ENCODE peak calls at places on chromosomes 12 and 14, in five cellular contexts. One of them, this sample, is unnamed.

GRCh38 chr12:123085730-123086487 is 65.0 kb downstream of the PITPNM2 start:
- DNase-seq in SK-N-SH: peak
- DNase-seq in transverse colon: peak
- DNase-seq in sigmoid colon: no peak
- DNase-seq in A549: peak
- DNase-seq in this sample: peak

GRCh38 chr14:69663322-69663686 is 51.9 kb downstream of the SUSD6 start:
- DNase-seq in SK-N-SH: no peak
- DNase-seq in transverse colon: no peak
- DNase-seq in sigmoid colon: peak
- DNase-seq in A549: no peak
- DNase-seq in this sample: no peak

GRCh38 chr12:31245822-31246469 is 80.0 kb downstream of the SINHCAF start:
- DNase-seq in SK-N-SH: no peak
- DNase-seq in transverse colon: no peak
- DNase-seq in sigmoid colon: no peak
- DNase-seq in A549: peak
- DNase-seq in this sample: no peak

GRCh38 chr14:106087855-106088254 is 561.5 kb downstream of the TMEM121 start:
- DNase-seq in SK-N-SH: no peak
- DNase-seq in transverse colon: no peak
- DNase-seq in sigmoid colon: no peak
- DNase-seq in A549: no peak
- DNase-seq in this sample: no peak

GRCh38 chr12:63064080-63064479 is 86.9 kb downstream of the AVPR1A start:
- DNase-seq in SK-N-SH: no peak
- DNase-seq in transverse colon: no peak
- DNase-seq in sigmoid colon: no peak
- DNase-seq in A549: no peak
- DNase-seq in this sample: no peak

GRCh38 chr14:99819514-99819913 is 26.3 kb downstream of the EML1 start:
- DNase-seq in SK-N-SH: no peak
- DNase-seq in transverse colon: no peak
- DNase-seq in sigmoid colon: peak
- DNase-seq in A549: no peak
- DNase-seq in this sample: no peak

GRCh38 chr14:71582705-71583104 is 349.5 kb upstream of the RGS6 start:
- DNase-seq in SK-N-SH: no peak
- DNase-seq in transverse colon: no peak
- DNase-seq in sigmoid colon: no peak
- DNase-seq in A549: no peak
- DNase-seq in this sample: no peak

GRCh38 chr12:1797011-1797901 is 23.1 kb upstream of the LRTM2 start:
- DNase-seq in SK-N-SH: peak
- DNase-seq in transverse colon: peak
- DNase-seq in sigmoid colon: peak
- DNase-seq in A549: no peak
- DNase-seq in this sample: peak

GRCh38 chr12:121781751-121782615 is 11.5 kb downstream of the RHOF start:
- DNase-seq in SK-N-SH: no peak
- DNase-seq in transverse colon: no peak
- DNase-seq in sigmoid colon: no peak
- DNase-seq in A549: no peak
- DNase-seq in this sample: peak

GRCh38 chr12:93167841-93168492 is 209.8 kb upstream of the NUDT4 start:
- DNase-seq in SK-N-SH: no peak
- DNase-seq in transverse colon: peak
- DNase-seq in sigmoid colon: no peak
- DNase-seq in A549: no peak
- DNase-seq in this sample: peak

GRCh38 chr12:54187075-54187474 is 1.7 kb downstream of the SMUG1 start:
- DNase-seq in SK-N-SH: no peak
- DNase-seq in transverse colon: no peak
- DNase-seq in sigmoid colon: no peak
- DNase-seq in A549: no peak
- DNase-seq in this sample: no peak
- TF ChIP-seq EP300 in SK-N-SH: no peak
- TF ChIP-seq EP300 in transverse colon: no peak
- TF ChIP-seq EP300 in sigmoid colon: no peak
- TF ChIP-seq EP300 in A549: no peak
- TF ChIP-seq EP300 in this sample: no peak

DNA sequence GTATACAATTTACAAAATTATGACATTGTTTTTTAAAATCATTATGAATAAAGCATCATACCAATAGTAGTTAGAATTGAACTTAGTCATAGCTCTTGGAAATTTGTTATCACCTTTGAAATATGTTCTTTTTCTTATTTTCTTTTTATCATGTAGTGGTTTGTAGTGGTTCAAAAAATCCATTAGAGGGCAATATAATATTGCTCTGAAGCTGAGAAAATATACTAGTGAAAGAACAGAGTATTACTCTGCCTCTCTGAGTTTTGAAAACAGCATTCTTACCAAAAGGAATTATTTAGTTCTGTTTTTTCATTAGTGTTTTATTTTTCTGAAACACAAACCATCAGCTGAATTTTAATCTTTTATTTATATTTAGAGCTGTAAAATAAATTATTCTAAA is 76.2 kb downstream of the PDZRN4 start:
- DNase-seq in SK-N-SH: peak
- DNase-seq in transverse colon: no peak
- DNase-seq in sigmoid colon: no peak
- DNase-seq in A549: peak
- DNase-seq in this sample: no peak
- TF ChIP-seq CTCF in SK-N-SH: peak
- TF ChIP-seq CTCF in transverse colon: no peak
- TF ChIP-seq CTCF in sigmoid colon: peak
- TF ChIP-seq CTCF in A549: peak
- TF ChIP-seq CTCF in this sample: no peak

GRCh38 chr12:4653257-4653656 is 4.3 kb downstream of the NDUFA9 start:
- DNase-seq in SK-N-SH: no peak
- DNase-seq in transverse colon: no peak
- DNase-seq in sigmoid colon: no peak
- DNase-seq in A549: no peak
- DNase-seq in this sample: no peak

GRCh38 chr12:4648099-4648498 is 752 bp downstream of the AKAP3 start:
- DNase-seq in SK-N-SH: no peak
- DNase-seq in transverse colon: no peak
- DNase-seq in sigmoid colon: no peak
- DNase-seq in A549: no peak
- DNase-seq in this sample: no peak

GRCh38 chr12:4645023-4645422 is 3.8 kb downstream of the AKAP3 start:
- DNase-seq in SK-N-SH: no peak
- DNase-seq in transverse colon: no peak
- DNase-seq in sigmoid colon: no peak
- DNase-seq in A549: no peak
- DNase-seq in this sample: no peak

GRCh38 chr12:4649358-4649661 is 396 bp downstream of the NDUFA9 start:
- DNase-seq in SK-N-SH: no peak
- DNase-seq in transverse colon: no peak
- DNase-seq in sigmoid colon: no peak
- DNase-seq in A549: no peak
- DNase-seq in this sample: no peak

GRCh38 chr12:4648499-4649357 is at the start of the genes AKAP3 and NDUFA9:
- DNase-seq in SK-N-SH: peak
- DNase-seq in transverse colon: peak
- DNase-seq in sigmoid colon: peak
- DNase-seq in A549: peak
- DNase-seq in this sample: peak
- TF ChIP-seq EP300 in SK-N-SH: no peak
- TF ChIP-seq EP300 in transverse colon: no peak
- TF ChIP-seq EP300 in sigmoid colon: no peak
- TF ChIP-seq EP300 in A549: no peak
- TF ChIP-seq EP300 in this sample: no peak

GRCh38 chr12:109477963-109478315 is 505 bp downstream of the UBE3B start:
- DNase-seq in SK-N-SH: no peak
- DNase-seq in transverse colon: no peak
- DNase-seq in sigmoid colon: no peak
- DNase-seq in A549: no peak
- DNase-seq in this sample: no peak

GRCh38 chr12:109476807-109477184 is 304 bp downstream of the KCTD10 start:
- DNase-seq in SK-N-SH: no peak
- DNase-seq in transverse colon: no peak
- DNase-seq in sigmoid colon: no peak
- DNase-seq in A549: no peak
- DNase-seq in this sample: no peak

GRCh38 chr12:109475121-109475520 is 2.0 kb downstream of the KCTD10 start:
- DNase-seq in SK-N-SH: no peak
- DNase-seq in transverse colon: no peak
- DNase-seq in sigmoid colon: no peak
- DNase-seq in A549: no peak
- DNase-seq in this sample: no peak

GRCh38 chr12:109475993-109476806 is 900 bp downstream of the KCTD10 start:
- DNase-seq in SK-N-SH: peak
- DNase-seq in transverse colon: no peak
- DNase-seq in sigmoid colon: no peak
- DNase-seq in A549: no peak
- DNase-seq in this sample: no peak

DNA sequence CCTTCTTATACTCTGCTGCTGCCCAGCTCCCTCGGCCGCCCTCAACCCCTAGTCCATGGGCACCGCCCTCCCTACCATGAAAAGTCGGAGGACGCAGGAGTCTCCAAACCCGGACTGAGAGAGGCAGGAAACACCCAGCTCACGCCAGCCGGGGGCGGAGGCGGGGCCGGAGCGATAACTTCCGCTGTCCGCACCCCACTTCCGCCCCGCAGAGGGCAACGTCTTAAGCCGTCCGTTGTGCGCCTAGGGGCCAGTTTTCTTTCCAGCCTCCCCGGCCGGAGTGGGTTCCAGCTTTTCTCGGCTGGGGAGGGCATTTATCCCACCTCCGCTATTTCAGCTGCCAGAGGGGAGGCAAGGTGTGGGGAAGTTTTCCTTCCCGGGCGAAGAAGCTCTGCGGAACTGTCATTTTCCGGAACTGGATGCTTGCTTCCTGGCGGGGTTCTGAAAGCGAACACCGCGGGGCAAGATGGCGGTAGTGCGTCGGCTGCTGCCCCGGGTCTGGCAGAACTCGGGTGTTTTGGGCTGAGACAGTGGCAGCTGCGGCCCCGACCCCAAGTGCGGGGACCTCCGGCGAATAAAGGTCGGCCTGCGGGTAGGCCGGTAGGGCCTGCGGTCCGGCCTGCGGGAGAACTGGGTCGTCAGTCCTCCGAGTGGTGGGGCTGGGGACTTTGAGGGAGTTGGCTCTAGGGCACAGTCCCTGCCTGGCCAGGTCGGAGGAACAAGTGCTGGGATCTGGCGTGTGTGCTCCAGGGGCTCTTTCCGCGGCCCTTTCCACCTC is at the start of the genes KCTD10 and UBE3B:
- DNase-seq in SK-N-SH: peak
- DNase-seq in transverse colon: peak
- DNase-seq in sigmoid colon: peak
- DNase-seq in A549: peak
- DNase-seq in this sample: peak
- TF ChIP-seq CTCF in SK-N-SH: no peak
- TF ChIP-seq CTCF in transverse colon: no peak
- TF ChIP-seq CTCF in sigmoid colon: peak
- TF ChIP-seq CTCF in A549: no peak
- TF ChIP-seq CTCF in this sample: peak

This sample was measured in upper lobe of left lung.